ENCODE peak calls at places on chromosomes 12 and 14, in seven cellular contexts. J is colonic mucosa, P is aorta, X is T-helper 2 cell, M is foreskin fibroblast, B is GM12865, Y is esophagus squamous epithelium. Z is an unnamed sample.

GRCh38 chr14:92867246-92867925 is 55.6 kb upstream of the CHGA start:
- DNase-seq in X (no peak), P (no peak), Y (no peak), J (no peak), B (no peak), M (no peak), Z (no peak)

GRCh38 chr14:69803753-69804152 is 6.7 kb upstream of the SLC10A1 start:
- DNase-seq in B (no peak), P (no peak), J (no peak), Y (no peak), M (no peak), X (no peak), Z (no peak)

GRCh38 chr12:11437966-11438365 is 42.6 kb upstream of the PRB2 start:
- DNase-seq in P (no peak), B (no peak), Y (no peak), X (no peak), J (no peak), M (no peak), Z (no peak)

GRCh38 chr12:41769810-41770209 is 374.9 kb downstream of the GXYLT1 start:
- DNase-seq in P (no peak), B (peak), J (no peak), Y (no peak), X (no peak), M (no peak), Z (no peak)

GRCh38 chr14:105582639-105583038 is 56.3 kb downstream of the TMEM121 start:
- DNase-seq in B (peak), M (no peak), X (no peak), P (peak), Y (no peak), J (no peak), Z (no peak)

GRCh38 chr14:73599494-73599893 is 7.8 kb downstream of the ACOT4 start:
- DNase-seq in J (peak), B (no peak), Y (no peak), P (no peak), M (no peak), X (no peak), Z (no peak)

GRCh38 chr12:119096429-119097202 is 82.1 kb upstream of the HSPB8 start:
- DNase-seq in Y (no peak), X (no peak), B (no peak), J (no peak), M (no peak), P (no peak), Z (no peak)

GRCh38 chr14:91223028-91223783 is 21.3 kb downstream of the GPR68 start:
- DNase-seq in M (no peak), J (no peak), X (no peak), Y (no peak), B (no peak), P (no peak), Z (no peak)

GRCh38 chr12:126389215-126389841 is 1324.1 kb downstream of the AACS start:
- DNase-seq in Y (no peak), P (no peak), J (peak), B (no peak), M (peak), X (no peak), Z (no peak)

GRCh38 chr14:61512508-61512907 is 182.8 kb upstream of the HIF1A start:
- DNase-seq in X (no peak), Y (no peak), M (no peak), P (no peak), J (no peak), B (no peak), Z (no peak)

GRCh38 chr12:41917827-41918445 is 226.7 kb downstream of the GXYLT1 start:
- DNase-seq in P (no peak), X (no peak), Y (no peak), J (no peak), B (no peak), M (no peak), Z (no peak)

GRCh38 chr14:74085047-74085637 is 386 bp downstream of the LIN52 start:
- DNase-seq in X (no peak), P (no peak), B (peak), Y (no peak), M (peak), J (no peak), Z (no peak)

GRCh38 chr12:93186621-93187020 is 191.1 kb upstream of the NUDT4 start:
- DNase-seq in X (no peak), J (no peak), Y (no peak), B (no peak), P (no peak), M (no peak), Z (no peak)

Z was measured in retinal pigment epithelial cell.